ENCODE peak calls at places on chromosomes 12 and 14, in eight cellular contexts. Q is choroid plexus epithelial cell, H is fibroblast of pulmonary artery, O is WERI-Rb-1, R is psoas muscle, V is kidney epithelial cell, B is lung, X is heart left ventricle. T is an unnamed sample.

GRCh38 chr12:87117516-87117915 is 861.3 kb upstream of the MGAT4C start:
- DNase-seq in V (no peak), H (no peak), R (no peak), B (no peak), Q (no peak), X (no peak), O (no peak), T (no peak)

GRCh38 chr12:102513272-102513671 is 32.9 kb upstream of the IGF1 start:
- DNase-seq in O (no peak), V (no peak), B (no peak), X (no peak), H (no peak), Q (no peak), R (no peak), T (no peak)

GRCh38 chr14:68790656-68791077 is 2.2 kb downstream of the ZFP36L1 start:
- DNase-seq in O (no peak), B (no peak), H (peak), Q (no peak), R (no peak), V (no peak), X (no peak), T (no peak)

GRCh38 chr14:63940387-63940786 is 87.6 kb downstream of the SYNE2 start:
- DNase-seq in R (no peak), V (no peak), B (no peak), Q (no peak), H (no peak), X (no peak), O (no peak), T (peak)

GRCh38 chr14:84442481-84442880 is 1087.5 kb upstream of the FLRT2 start:
- DNase-seq in R (no peak), O (no peak), Q (no peak), V (no peak), X (no peak), H (peak), B (no peak), T (no peak)

GRCh38 chr12:128365831-128366231 is 98.9 kb downstream of the TMEM132C start:
- DNase-seq in B (no peak), X (no peak), V (no peak), O (no peak), H (no peak), R (peak), Q (peak), T (no peak)

GRCh38 chr12:26188132-26188531 is 7.2 kb upstream of the SSPN start:
- DNase-seq in H (peak), O (no peak), B (no peak), V (no peak), Q (peak), X (no peak), R (no peak), T (no peak)

GRCh38 chr12:46801293-46801692 is 24.5 kb downstream of the SLC38A4 start:
- DNase-seq in O (no peak), V (no peak), B (no peak), H (no peak), X (no peak), R (no peak), Q (no peak), T (no peak)

GRCh38 chr14:22557846-22558220 is 31.2 kb downstream of the DAD1 start:
- DNase-seq in B (no peak), H (no peak), V (no peak), O (no peak), R (no peak), X (no peak), Q (no peak), T (no peak)

GRCh38 chr12:24307153-24307552 is 357.7 kb upstream of the SOX5 start:
- DNase-seq in V (no peak), Q (no peak), X (no peak), H (no peak), B (no peak), R (no peak), O (no peak), T (no peak)

GRCh38 chr12:13179159-13180074 is 17.1 kb upstream of the EMP1 start:
- DNase-seq in Q (no peak), O (peak), X (no peak), R (peak), V (no peak), B (peak), H (peak), T (peak)

GRCh38 chr12:111578276-111578970 is 20.7 kb downstream of the ATXN2 start:
- DNase-seq in H (peak), R (no peak), X (no peak), B (no peak), Q (peak), O (no peak), V (peak), T (no peak)

GRCh38 chr12:29564925-29565324 is 67.4 kb upstream of the OVCH1 start:
- DNase-seq in V (no peak), X (no peak), H (no peak), Q (no peak), B (no peak), R (no peak), O (peak), T (no peak)

GRCh38 chr14:24312736-24313507 is 1.6 kb downstream of the LTB4R start:
- DNase-seq in H (peak), V (no peak), R (peak), B (no peak), Q (peak), X (peak), O (no peak), T (peak)

GRCh38 chr14:77590845-77591506 is 25.5 kb downstream of the SPTLC2 start:
- DNase-seq in R (no peak), H (no peak), V (no peak), X (no peak), Q (no peak), B (no peak), O (no peak), T (no peak)

GRCh38 chr12:116700066-116700465 is 37.8 kb downstream of the SPRING1 start:
- DNase-seq in R (no peak), X (no peak), O (peak), H (no peak), V (no peak), B (no peak), Q (no peak), T (no peak)

GRCh38 chr12:116698554-116698953 is 39.3 kb downstream of the SPRING1 start:
- DNase-seq in H (no peak), V (no peak), Q (no peak), X (no peak), B (no peak), R (no peak), O (no peak), T (no peak)

GRCh38 chr12:116695464-116695725 is 42.5 kb downstream of the SPRING1 start:
- DNase-seq in B (no peak), H (no peak), O (no peak), X (no peak), R (no peak), V (no peak), Q (no peak), T (no peak)

GRCh38 chr12:116697305-116698130 is 40.4 kb downstream of the SPRING1 start:
- DNase-seq in Q (no peak), B (no peak), O (peak), X (peak), V (no peak), H (no peak), R (no peak), T (no peak)

DNA sequence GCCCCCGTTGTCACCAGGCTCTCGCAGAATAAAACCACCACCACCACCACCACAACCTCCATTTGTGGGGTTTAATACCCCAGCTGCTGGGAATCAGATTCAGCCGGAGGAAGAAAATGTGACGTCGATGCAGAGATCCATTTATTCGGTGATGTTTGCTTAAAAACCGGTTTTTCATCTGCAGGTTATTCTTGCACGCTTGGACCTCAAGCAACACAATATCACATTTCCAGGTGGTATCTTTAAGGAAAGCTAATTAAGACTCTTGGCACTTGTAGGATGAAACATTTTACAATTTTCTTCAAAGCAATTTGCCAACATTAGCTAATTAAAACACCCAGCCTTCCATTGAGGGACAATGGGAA is 39.8 kb downstream of the SPRING1 start:
- DNase-seq in Q (no peak), V (no peak), B (no peak), O (no peak), R (no peak), H (no peak), X (no peak), T (no peak)
- H3K4me3 ChIP-seq in Q (no peak), V (no peak), B (no peak), O (no peak), R (no peak), H (no peak), X (no peak), T (no peak)

GRCh38 chr14:95185033-95185432 is 27.7 kb upstream of the DICER1 start:
- DNase-seq in B (no peak), H (no peak), R (no peak), X (peak), V (no peak), O (no peak), Q (no peak), T (no peak)

GRCh38 chr14:95183532-95184412 is 26.4 kb upstream of the DICER1 start:
- DNase-seq in H (peak), V (no peak), X (no peak), B (no peak), R (no peak), O (no peak), Q (peak), T (no peak)

GRCh38 chr14:95184413-95184790 is 27.1 kb upstream of the DICER1 start:
- DNase-seq in X (peak), V (no peak), R (no peak), H (peak), B (no peak), Q (peak), O (no peak), T (no peak)

GRCh38 chr14:95183082-95183481 is 25.8 kb upstream of the DICER1 start:
- DNase-seq in Q (no peak), O (no peak), R (no peak), B (no peak), X (no peak), H (no peak), V (no peak), T (no peak)

GRCh38 chr14:95185452-95186392 is 28.4 kb upstream of the DICER1 start:
- DNase-seq in V (no peak), B (peak), H (peak), R (peak), Q (peak), X (peak), O (no peak), T (no peak)
- H3K4me3 ChIP-seq in V (no peak), B (no peak), H (peak), R (peak), Q (no peak), X (no peak), O (no peak), T (no peak)

GRCh38 chr12:55757701-55758100 is 14.8 kb downstream of the GDF11 start:
- DNase-seq in X (no peak), O (peak), B (no peak), R (no peak), H (no peak), Q (no peak), V (no peak), T (no peak)

GRCh38 chr12:55760663-55761062 is 17.7 kb downstream of the GDF11 start:
- DNase-seq in R (no peak), V (no peak), O (no peak), Q (no peak), B (no peak), X (no peak), H (no peak), T (no peak)

GRCh38 chr12:55755246-55755645 is 12.3 kb downstream of the GDF11 start:
- DNase-seq in Q (no peak), O (no peak), B (no peak), X (no peak), H (no peak), V (no peak), R (no peak), T (no peak)
- H3K4me3 ChIP-seq in Q (no peak), O (no peak), B (no peak), X (no peak), H (no peak), V (no peak), R (no peak), T (no peak)

GRCh38 chr14:61250063-61250462 is 31.1 kb downstream of the TMEM30B start:
- DNase-seq in V (no peak), H (no peak), R (no peak), B (no peak), O (no peak), Q (no peak), X (no peak), T (no peak)

GRCh38 chr14:61255968-61256367 is 25.2 kb downstream of the TMEM30B start:
- DNase-seq in B (no peak), H (no peak), Q (no peak), O (no peak), V (no peak), R (no peak), X (no peak), T (no peak)

GRCh38 chr14:61253064-61253753 is 27.9 kb downstream of the TMEM30B start:
- DNase-seq in H (no peak), O (no peak), Q (no peak), R (no peak), X (no peak), V (no peak), B (no peak), T (no peak)

GRCh38 chr14:61254803-61255526 is 26.2 kb downstream of the TMEM30B start:
- DNase-seq in B (no peak), R (no peak), O (no peak), H (no peak), V (no peak), X (no peak), Q (no peak), T (no peak)

DNA sequence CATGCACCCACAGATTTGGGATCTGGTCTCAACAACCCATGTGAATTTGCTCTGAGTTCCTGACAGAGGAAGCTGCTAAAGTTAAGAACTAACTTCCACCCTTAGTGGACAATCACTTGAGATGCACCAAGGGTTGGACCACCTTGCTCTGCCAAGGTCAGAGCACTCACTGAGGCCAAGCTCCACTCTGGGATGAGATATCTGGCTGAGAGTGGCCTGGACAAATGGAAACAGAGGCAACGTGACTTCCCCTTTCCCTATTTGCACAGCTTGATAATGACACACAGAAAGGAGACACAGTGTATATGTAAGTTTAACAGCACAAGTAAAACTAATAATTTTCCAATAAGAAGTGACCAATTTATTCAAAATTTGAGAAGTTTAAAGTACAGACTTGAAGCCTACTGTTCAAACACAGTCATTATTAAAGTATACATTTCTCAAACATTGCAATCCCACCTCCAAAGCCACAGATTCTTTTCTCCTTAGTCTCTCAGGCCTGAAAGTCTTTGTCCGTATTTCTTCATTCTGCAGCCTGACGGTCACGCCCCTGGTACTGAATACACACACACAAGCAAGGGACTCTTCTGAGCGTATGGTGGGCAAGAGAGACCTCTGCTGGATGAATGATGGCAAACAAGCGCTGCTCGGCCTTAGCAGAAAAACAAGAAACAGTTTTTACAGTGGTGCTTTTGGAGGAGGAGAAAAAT is 28.6 kb downstream of the TMEM30B start:
- DNase-seq in H (peak), Q (peak), O (peak), B (peak), X (peak), V (peak), R (peak), T (peak)
- H3K4me3 ChIP-seq in H (no peak), Q (no peak), O (no peak), B (no peak), X (no peak), V (no peak), R (peak), T (no peak)